ENCODE peak calls at places on chromosomes 7 and 10, in ten cellular contexts. M is GM12864, A is RWPE2, H is LNCaP clone FGC, X is mucosa of descending colon, Z is A549, L is adrenal gland, T is colonic mucosa, E is nephron progenitor cell, V is activated B cell treated with CpG ODN at 0.5 μM for 24 hours. O is an unnamed sample.

GRCh38 chr10:69337312-69338132 is 59.2 kb downstream of the HK1 start:
- DNase-seq in M (no peak), A (peak), H (no peak), X (no peak), Z (no peak), L (peak), T (no peak), E (no peak), V (no peak), O (no peak)

GRCh38 chr10:43249962-43250624 is 16.8 kb downstream of the RASGEF1A start:
- DNase-seq in M (no peak), A (peak), H (no peak), X (no peak), Z (no peak), L (peak), T (no peak), E (peak), V (peak), O (peak)

GRCh38 chr10:50988792-50989191 is 85.5 kb upstream of the PRKG1 start:
- DNase-seq in M (no peak), A (no peak), H (no peak), X (no peak), Z (peak), L (no peak), T (no peak), E (no peak), V (no peak), O (no peak)

GRCh38 chr10:818010-818409 is 113.5 kb downstream of the LARP4B start:
- DNase-seq in M (no peak), A (no peak), H (no peak), X (no peak), Z (no peak), L (no peak), T (no peak), E (no peak), V (no peak), O (no peak)

GRCh38 chr7:23594879-23595604 is 2.1 kb upstream of the CCDC126 start:
- DNase-seq in M (peak), A (no peak), H (no peak), X (no peak), Z (no peak), L (no peak), T (no peak), E (no peak), V (no peak), O (no peak)

GRCh38 chr10:99430116-99430450 is 341 bp downstream of the GOT1 start:
- DNase-seq in M (peak), A (no peak), H (no peak), X (no peak), Z (no peak), L (no peak), T (no peak), E (no peak), V (no peak), O (no peak)

GRCh38 chr7:158431941-158432347 is 155.7 kb downstream of the PTPRN2 start:
- DNase-seq in M (no peak), A (peak), H (no peak), X (peak), Z (peak), L (peak), T (peak), E (no peak), V (no peak), O (peak)

GRCh38 chr10:120402358-120402757 is 54.7 kb upstream of the PLPP4 start:
- DNase-seq in M (no peak), A (no peak), H (no peak), X (no peak), Z (no peak), L (no peak), T (no peak), E (no peak), V (no peak), O (no peak)

GRCh38 chr7:117757440-117757839 is 115.8 kb downstream of the CTTNBP2 start:
- DNase-seq in M (no peak), A (no peak), H (no peak), X (no peak), Z (no peak), L (no peak), T (no peak), E (no peak), V (no peak), O (no peak)

GRCh38 chr7:96075510-96076349 is 246.2 kb downstream of the SLC25A13 start:
- DNase-seq in M (no peak), A (peak), H (no peak), X (peak), Z (peak), L (peak), T (peak), E (peak), V (peak), O (peak)

GRCh38 chr7:82624337-82624736 is 180.8 kb upstream of the CACNA2D1 start:
- DNase-seq in M (no peak), A (no peak), H (no peak), X (no peak), Z (no peak), L (no peak), T (no peak), E (no peak), V (no peak), O (no peak)

GRCh38 chr7:82629583-82629982 is 186.0 kb upstream of the CACNA2D1 start:
- DNase-seq in M (no peak), A (no peak), H (no peak), X (no peak), Z (no peak), L (no peak), T (no peak), E (no peak), V (no peak), O (no peak)

GRCh38 chr7:82623812-82624211 is 180.2 kb upstream of the CACNA2D1 start:
- DNase-seq in M (no peak), A (no peak), H (no peak), X (no peak), Z (no peak), L (no peak), T (no peak), E (no peak), V (no peak), O (no peak)

GRCh38 chr7:82624965-82625364 is 181.4 kb upstream of the CACNA2D1 start:
- DNase-seq in M (no peak), A (no peak), H (no peak), X (no peak), Z (no peak), L (no peak), T (no peak), E (no peak), V (no peak), O (no peak)

GRCh38 chr7:82625377-82625776 is 181.8 kb upstream of the CACNA2D1 start:
- DNase-seq in M (no peak), A (no peak), H (peak), X (no peak), Z (no peak), L (no peak), T (no peak), E (no peak), V (no peak), O (no peak)
- TF ChIP-seq CTCF in M (no peak), A (no peak), H (peak), X (no peak), Z (no peak), L (no peak), T (no peak), E (no peak), V (no peak), O (no peak)

GRCh38 chr10:95392250-95392584 is 101.4 kb upstream of the PDLIM1 start:
- DNase-seq in M (no peak), A (no peak), H (no peak), X (no peak), Z (no peak), L (no peak), T (no peak), E (no peak), V (no peak), O (no peak)
- TF ChIP-seq CTCF in M (no peak), A (no peak), H (no peak), X (no peak), Z (no peak), L (no peak), T (no peak), E (no peak), V (no peak), O (no peak)

DNA sequence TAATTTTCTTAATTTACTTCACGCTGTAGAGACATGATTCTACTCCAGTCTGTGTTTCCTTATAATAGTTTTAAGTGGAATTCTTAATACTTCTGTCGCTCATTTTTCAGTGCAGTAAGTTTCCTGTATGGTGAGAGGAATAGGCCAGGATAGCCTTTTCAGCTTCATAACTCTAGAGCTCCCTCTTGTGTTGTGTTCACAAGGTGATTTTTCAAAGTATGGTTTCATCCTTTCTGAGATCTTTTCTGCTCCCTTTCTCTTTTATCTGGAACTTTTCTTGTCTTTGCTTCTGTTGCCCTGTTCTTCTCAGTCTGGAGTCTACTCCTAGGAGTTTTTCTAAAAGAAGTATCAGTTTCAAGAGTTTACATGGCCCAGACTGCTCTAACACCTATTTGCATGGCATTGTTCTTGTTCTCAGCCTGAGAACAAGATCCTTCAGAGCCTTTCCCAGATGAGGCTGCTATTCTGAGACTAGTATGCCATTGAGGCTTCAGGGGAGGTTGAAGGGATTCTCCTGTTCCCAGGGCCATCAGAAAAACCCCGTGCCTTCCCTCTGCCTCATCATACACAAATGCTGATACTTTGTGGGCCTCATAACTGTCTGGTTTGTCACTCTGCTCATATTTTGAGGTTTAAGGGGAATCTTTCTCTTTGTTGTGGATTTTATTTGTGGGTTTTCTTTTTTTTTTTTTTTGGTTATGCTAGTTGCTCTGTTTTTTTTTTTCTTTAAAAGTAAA is 21.8 kb downstream of the NET1 start:
- DNase-seq in M (no peak), A (no peak), H (no peak), X (no peak), Z (peak), L (no peak), T (no peak), E (no peak), V (no peak), O (no peak)
- TF ChIP-seq CTCF in M (peak), A (peak), H (peak), X (peak), Z (peak), L (peak), T (peak), E (peak), V (no peak), O (peak)

GRCh38 chr7:57305192-57305748 is 144.7 kb upstream of the ZNF716 start:
- DNase-seq in M (no peak), A (no peak), H (no peak), X (no peak), Z (no peak), L (peak), T (no peak), E (no peak), V (no peak), O (no peak)
- TF ChIP-seq CTCF in M (peak), A (no peak), H (no peak), X (no peak), Z (no peak), L (peak), T (no peak), E (no peak), V (no peak), O (peak)

GRCh38 chr7:92621641-92622429 is 31.6 kb upstream of the FAM133B start:
- DNase-seq in M (no peak), A (no peak), H (no peak), X (no peak), Z (no peak), L (no peak), T (no peak), E (no peak), V (no peak), O (no peak)
- TF ChIP-seq CTCF in M (no peak), A (no peak), H (no peak), X (no peak), Z (no peak), L (no peak), T (no peak), E (no peak), V (no peak), O (no peak)

O was measured in upper lobe of right lung.